ENCODE peak calls at places on chromosomes 2 and 18, in ten cellular contexts. C is GM13977, I is mucosa of descending colon, U is RWPE1, L is HL-60, O is ascending aorta, P is fibroblast of lung, K is fibroblast of the aortic adventitia, H is AG10803, X is transverse colon. V is an unnamed sample.

GRCh38 chr18:22399949-22400348 is 17.8 kb downstream of the CTAGE1 start:
- DNase-seq in L (no peak), C (no peak), P (peak), U (no peak), K (no peak), H (no peak), X (no peak), O (no peak), I (no peak), V (no peak)

GRCh38 chr2:27171351-27171848 is 22.6 kb downstream of the TCF23 start:
- DNase-seq in X (no peak), K (no peak), C (no peak), U (no peak), L (no peak), H (peak), P (no peak), O (no peak), I (no peak), V (no peak)

GRCh38 chr18:55110436-55110835 is 151.2 kb upstream of the CCDC68 start:
- DNase-seq in K (no peak), C (no peak), U (no peak), O (no peak), P (peak), L (no peak), X (no peak), I (no peak), H (no peak), V (no peak)

GRCh38 chr2:30410217-30410616 is 36.8 kb upstream of the LCLAT1 start:
- DNase-seq in I (no peak), L (no peak), X (no peak), O (no peak), C (no peak), P (peak), U (peak), H (peak), K (peak), V (no peak)

GRCh38 chr2:193141-193552 is 70.7 kb downstream of the SH3YL1 start:
- DNase-seq in I (no peak), H (peak), L (no peak), P (peak), U (peak), C (no peak), O (peak), X (no peak), K (no peak), V (no peak)

GRCh38 chr2:54557601-54558187 is 101.6 kb downstream of the SPTBN1 start:
- DNase-seq in L (no peak), H (peak), K (peak), O (peak), X (peak), I (peak), P (peak), U (peak), C (peak), V (peak)

GRCh38 chr18:47996091-47996541 is 65.7 kb upstream of the SMAD2 start:
- DNase-seq in P (no peak), X (no peak), I (no peak), O (no peak), K (no peak), C (no peak), L (no peak), U (no peak), H (no peak), V (no peak)

GRCh38 chr2:144382848-144383247 is 137.1 kb downstream of the ZEB2 start:
- DNase-seq in I (no peak), X (no peak), O (no peak), H (no peak), L (peak), U (no peak), C (peak), P (peak), K (no peak), V (no peak)

GRCh38 chr2:197108758-197109157 is 182.3 kb upstream of the PGAP1 start:
- DNase-seq in C (no peak), U (no peak), K (peak), O (peak), L (no peak), H (peak), I (no peak), X (peak), P (peak), V (no peak)

GRCh38 chr2:46645681-46646162 is 166.4 kb downstream of the TMEM247 start:
- DNase-seq in X (peak), P (peak), U (peak), C (no peak), K (peak), I (no peak), L (no peak), O (no peak), H (peak), V (no peak)

GRCh38 chr2:20448246-20449046 is 1.6 kb downstream of the RHOB start:
- DNase-seq in P (peak), I (no peak), O (peak), X (no peak), L (no peak), K (peak), U (no peak), H (peak), C (no peak), V (peak)

GRCh38 chr18:1840878-1841277 is 730.4 kb downstream of the METTL4 start:
- DNase-seq in K (no peak), L (no peak), C (no peak), P (no peak), I (no peak), H (no peak), U (no peak), X (no peak), O (no peak), V (no peak)

GRCh38 chr2:46923011-46923669 is 7.5 kb upstream of the MCFD2 start:
- DNase-seq in L (no peak), I (no peak), K (no peak), H (no peak), X (no peak), U (no peak), C (no peak), O (no peak), P (no peak), V (no peak)

GRCh38 chr2:218811382-218811781 is 20.2 kb downstream of the PRKAG3 start:
- DNase-seq in P (peak), X (no peak), K (no peak), U (no peak), C (no peak), L (peak), O (no peak), H (no peak), I (no peak), V (no peak)

GRCh38 chr2:77633601-77634000 is 111.4 kb upstream of the LRRTM4 start:
- DNase-seq in C (no peak), K (no peak), H (no peak), P (no peak), I (no peak), X (no peak), U (no peak), L (no peak), O (no peak), V (no peak)

GRCh38 chr2:126902859-126903258 is 4.2 kb downstream of the TEX51 start:
- DNase-seq in I (no peak), X (no peak), P (no peak), O (peak), K (no peak), C (no peak), L (no peak), U (no peak), H (no peak), V (no peak)

GRCh38 chr18:55179460-55180195 is 220.4 kb upstream of the CCDC68 start:
- DNase-seq in L (no peak), I (no peak), X (no peak), K (peak), U (no peak), H (peak), P (peak), C (no peak), O (no peak), V (no peak)

GRCh38 chr2:120914839-120915521 is 179.3 kb downstream of the GLI2 start:
- DNase-seq in X (peak), L (no peak), C (no peak), O (peak), I (peak), P (peak), K (peak), U (peak), H (peak), V (no peak)

GRCh38 chr2:8737571-8738175 is 55.8 kb downstream of the ID2 start:
- DNase-seq in I (no peak), H (peak), O (no peak), X (no peak), U (no peak), K (no peak), L (no peak), C (no peak), P (peak), V (no peak)

GRCh38 chr2:70747284-70747683 is 20.7 kb downstream of the ADD2 start:
- DNase-seq in O (no peak), C (no peak), X (no peak), H (no peak), I (no peak), K (no peak), U (no peak), P (no peak), L (no peak), V (no peak)

GRCh38 chr2:103738108-103738507 is 976.3 kb downstream of the TMEM182 start:
- DNase-seq in L (no peak), X (no peak), C (no peak), K (no peak), P (no peak), U (no peak), O (no peak), I (no peak), H (no peak), V (no peak)

GRCh38 chr2:191479680-191480023 is 198.3 kb upstream of the NABP1 start:
- DNase-seq in X (no peak), H (no peak), K (no peak), L (no peak), I (no peak), O (no peak), P (no peak), C (peak), U (no peak), V (no peak)
- TF ChIP-seq CTCF in X (no peak), H (peak), K (peak), L (no peak), I (no peak), O (no peak), P (no peak), C (no peak), U (no peak), V (no peak)

DNA sequence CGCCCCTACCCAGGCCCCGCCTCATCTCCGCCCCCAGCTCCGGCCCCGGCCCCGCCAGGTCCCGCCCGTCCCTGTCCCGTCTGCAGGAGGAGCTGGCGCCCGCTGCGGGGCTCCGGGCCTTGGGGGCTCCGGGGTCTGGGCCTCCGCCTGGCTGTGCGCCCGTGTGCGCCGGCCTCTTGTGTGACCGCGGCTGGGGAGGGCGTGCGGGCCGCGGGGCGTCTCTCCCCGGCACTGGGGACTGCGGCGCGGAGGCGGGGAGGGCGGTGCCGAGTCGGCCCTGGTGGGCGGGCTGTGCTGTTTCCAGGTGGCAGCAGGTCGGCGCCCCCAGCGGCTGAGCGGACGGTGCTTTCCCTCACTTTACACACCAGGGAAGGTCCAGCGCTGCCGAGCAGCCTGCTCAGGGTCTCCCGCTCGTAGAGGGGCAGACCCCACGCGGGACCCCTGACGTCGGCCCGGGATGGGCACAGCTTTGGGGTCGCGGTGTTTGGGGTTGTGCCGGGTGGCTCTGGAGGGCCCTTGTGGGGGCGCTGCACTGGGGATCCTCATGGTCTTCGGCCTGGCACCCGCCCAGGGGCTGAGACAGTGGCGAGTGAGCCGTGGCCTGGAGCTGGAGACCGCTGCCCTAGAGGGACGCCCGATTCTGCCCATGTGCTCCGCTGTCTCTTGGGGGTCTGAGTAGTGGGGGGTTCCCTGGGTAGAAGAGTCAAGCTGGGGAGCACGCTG is 727 bp downstream of the ING5 start:
- DNase-seq in L (peak), U (peak), X (peak), O (peak), P (peak), H (peak), K (no peak), I (peak), C (peak), V (peak)
- TF ChIP-seq CTCF in L (no peak), U (peak), X (peak), O (peak), P (no peak), H (peak), K (no peak), I (no peak), C (peak), V (peak)

DNA sequence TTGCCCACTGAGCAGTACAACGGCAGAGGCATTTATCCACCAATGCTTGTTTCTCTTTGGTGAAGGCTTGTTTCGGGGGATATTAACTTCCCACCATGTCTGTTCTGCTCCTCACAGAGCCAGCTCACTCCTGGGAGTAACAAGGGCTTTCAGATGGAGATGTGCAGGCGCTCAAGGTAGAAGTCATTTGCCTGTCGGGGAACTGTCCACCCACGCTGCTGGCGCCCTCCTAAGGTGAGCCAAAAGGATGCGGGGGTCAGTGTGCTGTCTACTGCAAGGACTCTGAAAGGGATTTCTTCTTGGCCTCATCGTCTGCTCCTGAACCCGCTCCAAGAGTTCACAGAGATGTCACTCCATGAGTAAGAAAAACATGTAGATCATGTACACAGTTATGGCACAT is 57.0 kb upstream of the CYRIA start:
- DNase-seq in P (no peak), L (no peak), K (no peak), U (no peak), I (no peak), C (no peak), H (no peak), X (no peak), O (no peak), V (no peak)
- TF ChIP-seq CTCF in P (no peak), L (no peak), K (no peak), U (no peak), I (no peak), C (no peak), H (no peak), X (no peak), O (no peak), V (no peak)

GRCh38 chr2:149595069-149595963 is 7.7 kb upstream of the MMADHC start:
- DNase-seq in X (no peak), P (peak), L (no peak), K (peak), I (no peak), H (peak), U (peak), O (no peak), C (no peak), V (no peak)
- TF ChIP-seq CTCF in X (peak), P (peak), L (no peak), K (peak), I (no peak), H (peak), U (peak), O (no peak), C (no peak), V (peak)

DNA sequence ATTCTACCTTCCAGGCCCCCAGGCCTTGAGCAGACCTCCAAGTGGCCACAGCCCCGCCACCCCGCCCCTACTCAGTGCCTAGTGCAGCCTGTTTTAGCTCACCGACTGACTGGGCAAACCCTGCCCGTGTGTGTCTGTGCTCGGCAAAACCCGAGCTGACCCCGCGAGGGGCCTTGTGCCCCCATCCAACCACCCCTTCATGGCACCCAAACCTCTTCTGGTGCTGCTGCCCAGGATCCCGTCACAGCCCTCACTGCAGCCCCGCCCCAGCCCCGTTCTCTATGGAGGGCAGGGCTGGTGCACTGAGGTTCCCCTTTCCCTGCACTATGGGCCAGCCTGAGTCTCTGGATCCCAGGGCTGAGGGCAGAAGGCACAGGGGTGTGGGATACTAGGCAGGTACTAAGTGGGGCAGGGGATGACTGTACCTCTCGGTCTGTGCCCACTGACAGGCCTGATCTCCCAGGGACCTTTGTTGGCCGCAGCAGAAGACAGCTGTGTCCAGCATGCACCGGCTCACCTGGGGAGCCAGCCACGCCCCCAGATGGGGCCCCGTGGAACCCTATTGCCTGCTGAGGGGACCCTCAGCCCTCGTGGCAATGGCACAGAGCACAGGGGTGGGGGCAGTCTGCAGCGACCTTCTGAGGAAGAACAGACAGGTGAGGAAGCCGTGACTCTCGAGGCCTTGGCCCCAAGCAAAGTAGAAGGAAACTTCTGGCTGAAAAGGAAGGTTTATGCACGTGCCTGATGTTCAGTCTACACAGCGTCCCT is 69.9 kb upstream of the OTOS start:
- DNase-seq in K (no peak), L (no peak), H (no peak), X (no peak), I (no peak), P (no peak), U (no peak), C (no peak), O (peak), V (no peak)
- TF ChIP-seq CTCF in K (no peak), L (no peak), H (no peak), X (no peak), I (no peak), P (no peak), U (no peak), C (no peak), O (no peak), V (no peak)

GRCh38 chr2:114614599-114614998 is 172.2 kb downstream of the DPP10 start:
- DNase-seq in O (no peak), U (no peak), L (no peak), P (no peak), C (no peak), H (no peak), K (no peak), I (no peak), X (no peak), V (no peak)
- TF ChIP-seq CTCF in O (no peak), U (no peak), L (no peak), P (no peak), C (no peak), H (no peak), K (no peak), I (no peak), X (no peak), V (no peak)

GRCh38 chr2:44291281-44292248 is 16.3 kb downstream of the SLC3A1 start:
- DNase-seq in I (peak), O (peak), L (peak), P (peak), K (peak), X (peak), C (no peak), U (peak), H (peak), V (no peak)

GRCh38 chr2:44295113-44295512 is 19.8 kb downstream of the SLC3A1 start:
- DNase-seq in H (no peak), L (no peak), X (no peak), U (no peak), C (no peak), I (no peak), O (no peak), P (no peak), K (no peak), V (no peak)

GRCh38 chr2:44296653-44297052 is 21.4 kb downstream of the SLC3A1 start:
- DNase-seq in C (no peak), L (no peak), P (no peak), H (no peak), X (no peak), I (no peak), O (no peak), U (no peak), K (no peak), V (no peak)

GRCh38 chr2:44297431-44297830 is 22.2 kb downstream of the SLC3A1 start:
- DNase-seq in K (no peak), I (no peak), O (no peak), U (no peak), C (no peak), L (no peak), X (no peak), H (no peak), P (no peak), V (no peak)

GRCh38 chr2:44295636-44296359 is 20.5 kb downstream of the SLC3A1 start:
- DNase-seq in L (no peak), U (no peak), P (no peak), H (no peak), C (no peak), O (no peak), I (no peak), K (no peak), X (no peak), V (no peak)
- TF ChIP-seq CTCF in L (no peak), U (no peak), P (peak), H (peak), C (peak), O (peak), I (no peak), K (peak), X (no peak), V (peak)